ENCODE peak calls at places on chromosomes 6 and 20, in ten cellular contexts. X is endothelial cell, J is body of pancreas, B is A549, Q is transverse colon, G is fibroblast of the aortic adventitia, P is uterus, D is HCT116, F is fibroblast of lung, K is nephron progenitor cell. T is an unnamed sample.

GRCh38 chr6:158911746-158912158 is 88.2 kb downstream of the RSPH3 start:
- DNase-seq in K (no peak), D (no peak), B (no peak), G (no peak), P (no peak), X (no peak), F (no peak), Q (no peak), J (no peak), T (no peak)

GRCh38 chr6:35970181-35970580 is 49.3 kb upstream of the SRPK1 start:
- DNase-seq in D (no peak), J (no peak), G (peak), X (no peak), K (no peak), F (peak), B (no peak), P (no peak), Q (no peak), T (no peak)

GRCh38 chr20:23689399-23689690 is 507 bp upstream of the CST4 start:
- DNase-seq in P (no peak), K (no peak), G (no peak), J (no peak), F (no peak), D (no peak), Q (no peak), B (no peak), X (no peak), T (no peak)

GRCh38 chr20:5657190-5657872 is 92.9 kb upstream of the SHLD1 start:
- DNase-seq in Q (peak), D (no peak), B (peak), X (peak), J (no peak), P (peak), K (no peak), F (peak), G (peak), T (no peak)

GRCh38 chr6:36716476-36717093 is 19.0 kb downstream of the RAB44 start:
- DNase-seq in D (no peak), J (no peak), X (no peak), F (no peak), K (no peak), P (no peak), Q (peak), B (no peak), G (no peak), T (no peak)

GRCh38 chr6:5359413-5359812 is 98.1 kb downstream of the FARS2 start:
- DNase-seq in D (no peak), J (no peak), F (no peak), X (no peak), P (no peak), K (no peak), Q (no peak), G (no peak), B (no peak), T (peak)

GRCh38 chr20:24815196-24815815 is 133.8 kb upstream of the CST7 start:
- DNase-seq in X (no peak), P (no peak), K (no peak), B (no peak), G (no peak), Q (no peak), F (no peak), J (no peak), D (no peak), T (no peak)

GRCh38 chr20:38293490-38294333 is 10.2 kb upstream of the BPI start:
- DNase-seq in X (no peak), B (no peak), Q (no peak), D (no peak), K (no peak), G (no peak), F (no peak), J (no peak), P (no peak), T (no peak)

GRCh38 chr6:165566088-165566828 is 96.8 kb downstream of the PDE10A start:
- DNase-seq in G (no peak), F (no peak), X (no peak), Q (no peak), B (no peak), P (no peak), K (no peak), D (no peak), J (no peak), T (no peak)

GRCh38 chr20:56433221-56433879 is 21.3 kb downstream of the CASS4 start:
- DNase-seq in K (no peak), F (no peak), J (no peak), P (no peak), B (no peak), Q (no peak), D (no peak), X (no peak), G (no peak), T (no peak)

GRCh38 chr6:26272171-26272631 is 92.8 kb upstream of the BTN3A2 start:
- DNase-seq in G (no peak), P (peak), F (no peak), X (peak), J (no peak), K (peak), B (no peak), Q (peak), D (no peak), T (peak)

GRCh38 chr6:21967282-21967681 is 329.6 kb downstream of the PRL start:
- DNase-seq in B (no peak), D (no peak), F (no peak), G (no peak), J (no peak), Q (no peak), K (no peak), X (no peak), P (no peak), T (no peak)

GRCh38 chr6:142376115-142376514 is 74.3 kb downstream of the ADGRG6 start:
- DNase-seq in K (no peak), D (no peak), Q (no peak), B (peak), X (no peak), G (no peak), F (no peak), J (no peak), P (no peak), T (no peak)

GRCh38 chr6:87375315-87375714 is 30.7 kb downstream of the C6orf163 start:
- DNase-seq in X (no peak), J (no peak), K (no peak), P (no peak), Q (no peak), D (no peak), F (no peak), B (no peak), G (no peak), T (no peak)

GRCh38 chr6:139373154-139373927 is 1.1 kb downstream of the CITED2 start:
- DNase-seq in K (peak), G (peak), P (peak), X (peak), D (no peak), J (peak), B (peak), Q (peak), F (peak), T (peak)

GRCh38 chr6:125753218-125753936 is 3.9 kb downstream of the HEY2 start:
- DNase-seq in G (peak), F (peak), X (no peak), B (peak), J (peak), P (no peak), Q (no peak), K (no peak), D (peak), T (peak)

GRCh38 chr6:134908906-134909516 is 40.9 kb downstream of the ALDH8A1 start:
- DNase-seq in P (peak), F (peak), K (no peak), X (no peak), J (peak), D (peak), Q (peak), B (peak), G (peak), T (peak)

GRCh38 chr20:58985656-58986055 is 4.6 kb downstream of the NELFCD start:
- DNase-seq in K (no peak), G (peak), F (no peak), P (no peak), J (no peak), B (no peak), Q (no peak), X (no peak), D (no peak), T (no peak)

GRCh38 chr6:7431594-7432390 is 42.2 kb downstream of the RIOK1 start:
- DNase-seq in D (no peak), F (no peak), X (no peak), Q (no peak), G (peak), B (no peak), J (no peak), P (no peak), K (no peak), T (no peak)

GRCh38 chr6:122400121-122400450 is 634 bp downstream of the HSF2 start:
- DNase-seq in Q (no peak), F (peak), D (no peak), J (no peak), G (peak), P (no peak), B (no peak), K (no peak), X (no peak), T (peak)

GRCh38 chr6:105519954-105520353 is 117.1 kb upstream of the PREP start:
- DNase-seq in B (peak), D (no peak), F (peak), J (no peak), X (no peak), Q (no peak), P (no peak), K (no peak), G (peak), T (no peak)

GRCh38 chr6:28081486-28081751 is 1.1 kb downstream of the ZNF165 start:
- DNase-seq in G (no peak), J (no peak), K (no peak), Q (peak), F (no peak), D (no peak), B (no peak), X (peak), P (no peak), T (no peak)

GRCh38 chr6:154974485-154975149 is 20.5 kb upstream of the TIAM2 start:
- DNase-seq in J (no peak), B (no peak), P (no peak), X (no peak), F (no peak), K (no peak), Q (no peak), G (no peak), D (no peak), T (peak)
- TF ChIP-seq CTCF in J (no peak), B (no peak), P (no peak), X (peak), F (no peak), K (no peak), Q (no peak), G (no peak), D (peak), T (peak)

DNA sequence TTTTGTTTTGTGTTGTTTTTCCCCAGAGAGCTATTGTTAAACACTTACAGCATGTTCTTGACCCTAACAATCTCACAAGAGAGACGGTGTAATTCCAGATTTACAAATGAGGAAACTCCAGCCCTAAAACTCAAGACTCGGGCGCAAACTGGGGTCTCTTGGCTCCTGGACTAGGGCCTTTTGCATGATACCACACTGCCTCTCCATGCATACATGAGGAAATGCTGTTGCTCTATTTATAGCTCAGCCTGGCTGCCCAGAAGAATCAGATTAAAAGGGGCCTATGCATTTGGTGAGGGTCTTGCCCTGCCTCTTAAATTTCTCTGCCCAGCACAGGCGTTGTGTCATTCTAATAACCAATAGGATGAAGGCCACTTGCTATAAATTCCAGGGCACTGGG is 30.5 kb upstream of the SNRPB2 start:
- DNase-seq in B (no peak), Q (no peak), F (no peak), J (no peak), K (no peak), D (no peak), G (no peak), X (no peak), P (no peak), T (no peak)
- TF ChIP-seq CTCF in B (no peak), Q (no peak), F (no peak), J (no peak), K (no peak), D (no peak), G (no peak), X (no peak), P (no peak), T (no peak)

GRCh38 chr6:3162067-3162497 is 4.7 kb upstream of the TUBB2A start:
- DNase-seq in B (peak), K (no peak), J (no peak), F (no peak), P (no peak), X (no peak), D (no peak), G (no peak), Q (no peak), T (no peak)

GRCh38 chr6:3165631-3166534 is 8.5 kb upstream of the TUBB2A start:
- DNase-seq in Q (no peak), J (no peak), G (peak), K (no peak), B (no peak), P (no peak), D (no peak), X (no peak), F (peak), T (peak)

GRCh38 chr6:3162565-3163247 is 5.4 kb upstream of the TUBB2A start:
- DNase-seq in K (peak), Q (peak), F (peak), J (peak), D (peak), G (peak), P (peak), B (peak), X (peak), T (peak)

GRCh38 chr6:3164388-3164787 is 7.0 kb upstream of the TUBB2A start:
- DNase-seq in J (no peak), K (no peak), F (no peak), P (no peak), G (no peak), D (no peak), Q (no peak), B (no peak), X (no peak), T (no peak)

DNA sequence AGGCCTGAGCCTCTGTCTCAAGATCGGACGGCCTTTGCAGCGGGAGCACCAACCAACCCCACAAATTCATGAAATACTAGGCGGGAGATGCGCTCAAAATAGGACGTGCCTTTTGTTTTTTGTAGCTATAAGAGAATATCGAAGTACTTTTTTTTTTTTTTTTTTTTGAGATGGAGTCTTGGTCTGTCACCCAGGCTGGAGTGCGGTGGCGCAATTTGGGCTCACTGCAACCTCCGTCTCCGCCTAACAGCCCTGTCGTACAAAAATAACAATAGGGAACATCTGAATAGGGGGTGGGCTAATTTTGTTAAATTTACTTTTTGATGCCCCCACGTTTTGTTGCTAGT is 5.9 kb upstream of the TUBB2A start:
- DNase-seq in F (peak), P (no peak), D (no peak), G (peak), K (no peak), X (no peak), B (no peak), J (no peak), Q (no peak), T (no peak)
- TF ChIP-seq CTCF in F (no peak), P (no peak), D (no peak), G (no peak), K (no peak), X (no peak), B (no peak), J (no peak), Q (no peak), T (no peak)

GRCh38 chr6:43246301-43247114 is 3.2 kb downstream of the TTBK1 start:
- DNase-seq in B (no peak), J (peak), K (peak), F (peak), P (peak), X (peak), G (no peak), Q (peak), D (peak), T (no peak)

GRCh38 chr6:43248107-43248506 is 4.8 kb downstream of the TTBK1 start:
- DNase-seq in J (no peak), X (no peak), B (no peak), F (no peak), P (no peak), D (no peak), K (no peak), G (no peak), Q (no peak), T (no peak)

GRCh38 chr6:43248791-43249190 is 5.5 kb downstream of the TTBK1 start:
- DNase-seq in B (no peak), J (no peak), K (no peak), Q (no peak), X (no peak), P (no peak), F (no peak), G (no peak), D (no peak), T (no peak)

GRCh38 chr6:43243649-43244321 is 504 bp downstream of the TTBK1 start:
- DNase-seq in X (no peak), G (no peak), F (no peak), P (no peak), B (no peak), D (no peak), Q (no peak), J (no peak), K (no peak), T (no peak)

GRCh38 chr6:43247115-43247999 is 4.1 kb downstream of the TTBK1 start:
- DNase-seq in B (peak), X (peak), G (peak), D (peak), Q (peak), J (peak), K (peak), P (peak), F (peak), T (peak)
- TF ChIP-seq CTCF in B (no peak), X (no peak), G (no peak), D (no peak), Q (no peak), J (peak), K (no peak), P (no peak), F (no peak), T (no peak)

GRCh38 chr6:10420546-10421507 is 6.0 kb upstream of the TFAP2A start:
- DNase-seq in Q (no peak), J (no peak), X (peak), F (no peak), B (no peak), K (peak), G (no peak), D (no peak), P (no peak), T (no peak)
- TF ChIP-seq CTCF in Q (no peak), J (no peak), X (peak), F (no peak), B (no peak), K (peak), G (peak), D (no peak), P (no peak), T (no peak)

DNA sequence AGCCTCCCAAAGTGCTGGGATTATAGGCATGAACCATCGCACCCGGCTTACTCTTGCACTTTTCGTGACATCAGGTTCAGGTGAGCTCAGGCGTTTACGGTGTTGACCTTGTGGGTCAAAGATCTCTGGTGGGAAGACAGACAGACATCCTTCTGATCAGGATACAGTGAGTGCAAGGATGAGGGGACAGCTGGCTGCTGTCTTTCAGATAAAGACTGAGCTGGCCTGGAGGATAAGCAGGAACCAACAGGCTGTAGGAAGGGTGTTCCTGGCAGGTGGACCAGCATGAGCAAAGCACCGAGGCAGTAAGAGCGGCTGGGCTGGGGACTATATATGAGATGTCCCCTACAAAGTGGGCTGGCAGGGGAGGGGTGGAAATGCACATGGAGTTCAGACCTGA is 11.1 kb upstream of the GTSF1L start:
- DNase-seq in Q (no peak), D (no peak), P (no peak), B (no peak), J (no peak), X (no peak), G (no peak), F (no peak), K (no peak), T (no peak)
- TF ChIP-seq CTCF in Q (no peak), D (no peak), P (no peak), B (no peak), J (no peak), X (no peak), G (no peak), F (no peak), K (no peak), T (no peak)